ENCODE peak calls at places on chromosome 5, in eight cellular contexts. One of them, this sample, is unnamed.

GRCh38 chr5:27612161-27612560 is 573.8 kb upstream of the CDH9 start:
- DNase-seq in cardiac muscle cell: peak
- DNase-seq in GM23338: no peak
- DNase-seq in endodermal cell: no peak
- DNase-seq in brain microvascular endothelial cell: no peak
- DNase-seq in left lung: no peak
- DNase-seq in sigmoid colon: no peak
- DNase-seq in upper lobe of right lung: no peak
- DNase-seq in this sample: no peak

GRCh38 chr5:111745075-111745474 is 11.9 kb downstream of the NREP start:
- DNase-seq in brain microvascular endothelial cell: no peak
- DNase-seq in endodermal cell: no peak
- DNase-seq in sigmoid colon: no peak
- DNase-seq in upper lobe of right lung: no peak
- DNase-seq in GM23338: no peak
- DNase-seq in cardiac muscle cell: no peak
- DNase-seq in left lung: no peak
- DNase-seq in this sample: no peak

GRCh38 chr5:160787247-160787646 is 64.8 kb downstream of the ATP10B start:
- DNase-seq in upper lobe of right lung: peak
- DNase-seq in brain microvascular endothelial cell: no peak
- DNase-seq in sigmoid colon: no peak
- DNase-seq in left lung: no peak
- DNase-seq in endodermal cell: peak
- DNase-seq in GM23338: peak
- DNase-seq in cardiac muscle cell: no peak
- DNase-seq in this sample: peak

GRCh38 chr5:147037517-147038205 is 159.1 kb upstream of the PPP2R2B start:
- DNase-seq in GM23338: no peak
- DNase-seq in sigmoid colon: no peak
- DNase-seq in upper lobe of right lung: no peak
- DNase-seq in endodermal cell: no peak
- DNase-seq in cardiac muscle cell: peak
- DNase-seq in left lung: no peak
- DNase-seq in brain microvascular endothelial cell: peak
- DNase-seq in this sample: no peak

GRCh38 chr5:28408186-28408585 is 1369.8 kb upstream of the CDH9 start:
- DNase-seq in left lung: no peak
- DNase-seq in cardiac muscle cell: peak
- DNase-seq in brain microvascular endothelial cell: peak
- DNase-seq in sigmoid colon: no peak
- DNase-seq in GM23338: no peak
- DNase-seq in upper lobe of right lung: no peak
- DNase-seq in endodermal cell: no peak
- DNase-seq in this sample: no peak

GRCh38 chr5:41649659-41650058 is 139.3 kb upstream of the PLCXD3 start:
- DNase-seq in upper lobe of right lung: no peak
- DNase-seq in brain microvascular endothelial cell: peak
- DNase-seq in left lung: no peak
- DNase-seq in endodermal cell: no peak
- DNase-seq in sigmoid colon: no peak
- DNase-seq in GM23338: no peak
- DNase-seq in cardiac muscle cell: peak
- DNase-seq in this sample: no peak

GRCh38 chr5:168135897-168136296 is 155.5 kb upstream of the WWC1 start:
- DNase-seq in cardiac muscle cell: no peak
- DNase-seq in GM23338: no peak
- DNase-seq in brain microvascular endothelial cell: no peak
- DNase-seq in endodermal cell: no peak
- DNase-seq in upper lobe of right lung: no peak
- DNase-seq in sigmoid colon: no peak
- DNase-seq in left lung: no peak
- DNase-seq in this sample: no peak

GRCh38 chr5:128284236-128284635 is 200.7 kb downstream of the SLC12A2 start:
- DNase-seq in sigmoid colon: no peak
- DNase-seq in GM23338: no peak
- DNase-seq in upper lobe of right lung: no peak
- DNase-seq in endodermal cell: no peak
- DNase-seq in brain microvascular endothelial cell: no peak
- DNase-seq in cardiac muscle cell: no peak
- DNase-seq in left lung: no peak
- DNase-seq in this sample: no peak

GRCh38 chr5:118076490-118076889 is 911.9 kb downstream of the DTWD2 start:
- DNase-seq in sigmoid colon: no peak
- DNase-seq in cardiac muscle cell: no peak
- DNase-seq in endodermal cell: no peak
- DNase-seq in brain microvascular endothelial cell: no peak
- DNase-seq in left lung: no peak
- DNase-seq in GM23338: no peak
- DNase-seq in upper lobe of right lung: no peak
- DNase-seq in this sample: no peak

GRCh38 chr5:170565077-170565476 is 61.3 kb downstream of the KCNIP1 start:
- DNase-seq in sigmoid colon: no peak
- DNase-seq in upper lobe of right lung: no peak
- DNase-seq in endodermal cell: peak
- DNase-seq in brain microvascular endothelial cell: no peak
- DNase-seq in cardiac muscle cell: no peak
- DNase-seq in left lung: no peak
- DNase-seq in GM23338: no peak
- DNase-seq in this sample: no peak

GRCh38 chr5:82291429-82291828 is 13.3 kb upstream of the RPS23 start:
- DNase-seq in brain microvascular endothelial cell: no peak
- DNase-seq in left lung: no peak
- DNase-seq in cardiac muscle cell: no peak
- DNase-seq in upper lobe of right lung: no peak
- DNase-seq in sigmoid colon: no peak
- DNase-seq in GM23338: no peak
- DNase-seq in endodermal cell: no peak
- DNase-seq in this sample: no peak

GRCh38 chr5:152142845-152143469 is 218.3 kb upstream of the GLRA1 start:
- DNase-seq in cardiac muscle cell: peak
- DNase-seq in brain microvascular endothelial cell: peak
- DNase-seq in left lung: no peak
- DNase-seq in sigmoid colon: peak
- DNase-seq in endodermal cell: peak
- DNase-seq in upper lobe of right lung: peak
- DNase-seq in GM23338: peak
- DNase-seq in this sample: peak

GRCh38 chr5:14269395-14269794 is 126.3 kb downstream of the TRIO start:
- DNase-seq in left lung: no peak
- DNase-seq in brain microvascular endothelial cell: no peak
- DNase-seq in cardiac muscle cell: no peak
- DNase-seq in sigmoid colon: no peak
- DNase-seq in endodermal cell: peak
- DNase-seq in GM23338: peak
- DNase-seq in upper lobe of right lung: no peak
- DNase-seq in this sample: no peak
- H3K27ac ChIP-seq in left lung: peak
- H3K27ac ChIP-seq in brain microvascular endothelial cell: peak
- H3K27ac ChIP-seq in cardiac muscle cell: peak
- H3K27ac ChIP-seq in sigmoid colon: peak
- H3K27ac ChIP-seq in endodermal cell: no peak
- H3K27ac ChIP-seq in GM23338: peak
- H3K27ac ChIP-seq in upper lobe of right lung: no peak
- H3K27ac ChIP-seq in this sample: no peak

GRCh38 chr5:139138790-139139189 is 59.4 kb downstream of the SIL1 start:
- DNase-seq in left lung: no peak
- DNase-seq in sigmoid colon: peak
- DNase-seq in GM23338: peak
- DNase-seq in brain microvascular endothelial cell: peak
- DNase-seq in upper lobe of right lung: peak
- DNase-seq in cardiac muscle cell: peak
- DNase-seq in endodermal cell: peak
- DNase-seq in this sample: no peak
- TF ChIP-seq CTCF in left lung: no peak
- TF ChIP-seq CTCF in sigmoid colon: no peak
- TF ChIP-seq CTCF in GM23338: no peak
- TF ChIP-seq CTCF in brain microvascular endothelial cell: no peak
- TF ChIP-seq CTCF in upper lobe of right lung: no peak
- TF ChIP-seq CTCF in cardiac muscle cell: no peak
- TF ChIP-seq CTCF in endodermal cell: no peak
- TF ChIP-seq CTCF in this sample: no peak

GRCh38 chr5:33146916-33147315 is 293.8 kb upstream of the TARS1 start:
- DNase-seq in upper lobe of right lung: no peak
- DNase-seq in GM23338: no peak
- DNase-seq in endodermal cell: no peak
- DNase-seq in brain microvascular endothelial cell: no peak
- DNase-seq in sigmoid colon: no peak
- DNase-seq in left lung: no peak
- DNase-seq in cardiac muscle cell: no peak
- DNase-seq in this sample: no peak
- H3K4me3 ChIP-seq in upper lobe of right lung: no peak
- H3K4me3 ChIP-seq in GM23338: no peak
- H3K4me3 ChIP-seq in endodermal cell: no peak
- H3K4me3 ChIP-seq in brain microvascular endothelial cell: no peak
- H3K4me3 ChIP-seq in sigmoid colon: no peak
- H3K4me3 ChIP-seq in left lung: no peak
- H3K4me3 ChIP-seq in cardiac muscle cell: no peak
- H3K4me3 ChIP-seq in this sample: no peak

DNA sequence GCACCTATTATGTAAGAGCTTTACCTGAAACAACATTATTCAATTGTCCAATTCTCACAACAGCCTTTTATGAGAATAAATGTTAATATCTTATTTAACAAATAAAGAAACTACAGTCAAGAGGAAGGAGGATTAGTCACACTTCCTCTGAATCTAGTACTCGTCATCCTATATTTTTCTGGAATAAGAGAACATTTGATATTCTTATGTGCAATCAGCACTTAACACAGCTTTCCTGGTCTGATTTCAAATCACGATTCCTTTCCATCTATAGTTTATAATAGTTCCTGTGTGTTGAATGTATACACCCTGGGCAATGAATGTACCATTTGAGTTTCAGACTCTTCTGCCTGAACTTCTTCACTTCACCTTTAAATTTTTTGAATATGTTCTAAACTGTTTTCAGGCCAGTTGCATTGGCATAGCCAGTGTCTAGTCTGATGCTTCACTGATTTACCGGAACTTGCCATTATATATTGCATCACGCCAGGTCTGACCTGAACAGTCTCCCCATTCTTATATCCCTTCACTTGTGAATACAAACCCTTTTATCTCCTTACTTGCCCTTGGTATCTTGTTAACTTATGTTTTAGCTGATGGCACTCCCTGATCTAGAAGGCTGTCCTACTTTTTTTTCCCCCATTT is 698.3 kb downstream of the MAT2B start:
- DNase-seq in cardiac muscle cell: peak
- DNase-seq in left lung: no peak
- DNase-seq in GM23338: no peak
- DNase-seq in brain microvascular endothelial cell: no peak
- DNase-seq in upper lobe of right lung: no peak
- DNase-seq in endodermal cell: no peak
- DNase-seq in sigmoid colon: no peak
- DNase-seq in this sample: no peak
- H3K27ac ChIP-seq in cardiac muscle cell: no peak
- H3K27ac ChIP-seq in left lung: no peak
- H3K27ac ChIP-seq in GM23338: no peak
- H3K27ac ChIP-seq in brain microvascular endothelial cell: no peak
- H3K27ac ChIP-seq in upper lobe of right lung: no peak
- H3K27ac ChIP-seq in endodermal cell: no peak
- H3K27ac ChIP-seq in sigmoid colon: no peak
- H3K27ac ChIP-seq in this sample: no peak

DNA sequence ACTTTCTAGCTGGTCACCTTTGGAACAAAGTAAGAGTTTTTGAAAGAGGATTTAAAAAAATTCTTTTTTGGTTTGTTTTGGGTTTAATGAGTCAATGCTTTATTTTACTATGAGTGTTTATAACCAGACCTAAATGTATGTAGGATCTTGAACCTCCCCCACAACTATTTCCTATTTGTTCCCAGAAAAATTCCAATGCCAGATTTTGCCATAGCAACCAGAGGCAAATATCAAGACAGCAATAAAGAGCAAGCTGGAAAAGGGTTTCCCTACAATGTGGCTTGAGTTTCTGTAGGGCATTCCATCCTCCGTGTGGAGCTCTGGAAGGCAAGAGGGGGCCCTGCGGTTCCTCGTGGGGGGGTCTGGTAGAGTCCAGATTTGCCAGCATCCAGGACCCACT is 27.8 kb upstream of the GDNF start:
- DNase-seq in sigmoid colon: no peak
- DNase-seq in left lung: no peak
- DNase-seq in upper lobe of right lung: no peak
- DNase-seq in endodermal cell: no peak
- DNase-seq in brain microvascular endothelial cell: no peak
- DNase-seq in GM23338: peak
- DNase-seq in cardiac muscle cell: peak
- DNase-seq in this sample: no peak
- TF ChIP-seq CTCF in sigmoid colon: no peak
- TF ChIP-seq CTCF in left lung: no peak
- TF ChIP-seq CTCF in upper lobe of right lung: no peak
- TF ChIP-seq CTCF in endodermal cell: no peak
- TF ChIP-seq CTCF in brain microvascular endothelial cell: no peak
- TF ChIP-seq CTCF in GM23338: no peak
- TF ChIP-seq CTCF in cardiac muscle cell: no peak
- TF ChIP-seq CTCF in this sample: no peak

GRCh38 chr5:39217365-39218281 is 1.7 kb downstream of the FYB1 start:
- DNase-seq in cardiac muscle cell: peak
- DNase-seq in brain microvascular endothelial cell: peak
- DNase-seq in upper lobe of right lung: peak
- DNase-seq in sigmoid colon: peak
- DNase-seq in GM23338: peak
- DNase-seq in left lung: peak
- DNase-seq in endodermal cell: peak
- DNase-seq in this sample: peak

GRCh38 chr5:39218482-39219381 is 631 bp downstream of the FYB1 start:
- DNase-seq in GM23338: no peak
- DNase-seq in left lung: no peak
- DNase-seq in endodermal cell: no peak
- DNase-seq in upper lobe of right lung: no peak
- DNase-seq in cardiac muscle cell: peak
- DNase-seq in sigmoid colon: peak
- DNase-seq in brain microvascular endothelial cell: no peak
- DNase-seq in this sample: no peak

GRCh38 chr5:39216621-39217020 is 2.7 kb downstream of the FYB1 start:
- DNase-seq in GM23338: no peak
- DNase-seq in left lung: no peak
- DNase-seq in upper lobe of right lung: no peak
- DNase-seq in cardiac muscle cell: no peak
- DNase-seq in brain microvascular endothelial cell: no peak
- DNase-seq in endodermal cell: no peak
- DNase-seq in sigmoid colon: no peak
- DNase-seq in this sample: no peak

GRCh38 chr5:39220280-39221030 is 1.1 kb upstream of the FYB1 start:
- DNase-seq in left lung: no peak
- DNase-seq in endodermal cell: no peak
- DNase-seq in GM23338: no peak
- DNase-seq in brain microvascular endothelial cell: no peak
- DNase-seq in cardiac muscle cell: no peak
- DNase-seq in sigmoid colon: no peak
- DNase-seq in upper lobe of right lung: no peak
- DNase-seq in this sample: no peak

DNA sequence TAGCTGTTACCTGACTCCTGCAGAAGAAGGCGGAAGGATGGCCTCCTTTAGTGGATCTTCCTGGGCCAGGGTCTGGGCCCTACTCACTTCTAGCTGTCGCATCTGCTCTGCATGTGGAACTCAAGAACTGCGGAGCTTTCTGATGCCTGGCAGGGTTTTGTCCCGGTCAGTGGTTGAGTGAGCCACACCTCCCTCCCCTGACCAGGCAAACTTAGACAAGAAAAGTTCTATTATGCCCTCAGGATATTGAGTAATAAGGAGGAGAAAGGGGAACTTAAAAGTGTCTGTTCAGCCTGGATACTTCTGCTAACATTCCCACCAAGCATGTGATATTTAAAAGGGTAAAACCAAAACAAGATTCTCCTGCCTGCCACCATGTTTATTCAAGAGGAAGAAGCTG is at the start of gene FYB1:
- DNase-seq in upper lobe of right lung: no peak
- DNase-seq in cardiac muscle cell: peak
- DNase-seq in sigmoid colon: peak
- DNase-seq in endodermal cell: no peak
- DNase-seq in GM23338: no peak
- DNase-seq in brain microvascular endothelial cell: no peak
- DNase-seq in left lung: peak
- DNase-seq in this sample: no peak
- H3K4me3 ChIP-seq in upper lobe of right lung: peak
- H3K4me3 ChIP-seq in cardiac muscle cell: no peak
- H3K4me3 ChIP-seq in sigmoid colon: peak
- H3K4me3 ChIP-seq in endodermal cell: no peak
- H3K4me3 ChIP-seq in GM23338: no peak
- H3K4me3 ChIP-seq in brain microvascular endothelial cell: no peak
- H3K4me3 ChIP-seq in left lung: peak
- H3K4me3 ChIP-seq in this sample: no peak